ENCODE peak calls at places on chromosomes 6 and 20, in six cellular contexts. One of them, this sample, is unnamed.

GRCh38 chr6:52590634-52590985 is 13.8 kb upstream of the TRAM2 start:
- DNase-seq in astrocyte: no peak
- DNase-seq in neural crest cell: no peak
- DNase-seq in ovary: no peak
- DNase-seq in PC-3: no peak
- DNase-seq in Caco-2: no peak
- DNase-seq in this sample: no peak

GRCh38 chr6:35599761-35600658 is 87.3 kb upstream of the TULP1 start:
- DNase-seq in astrocyte: no peak
- DNase-seq in ovary: no peak
- DNase-seq in PC-3: no peak
- DNase-seq in neural crest cell: no peak
- DNase-seq in Caco-2: no peak
- DNase-seq in this sample: no peak

GRCh38 chr6:135941275-135941674 is 89.8 kb downstream of the PDE7B start:
- DNase-seq in ovary: no peak
- DNase-seq in neural crest cell: no peak
- DNase-seq in astrocyte: peak
- DNase-seq in PC-3: peak
- DNase-seq in Caco-2: no peak
- DNase-seq in this sample: no peak

GRCh38 chr6:120935007-120935406 is 399.3 kb downstream of the TBC1D32 start:
- DNase-seq in neural crest cell: no peak
- DNase-seq in astrocyte: no peak
- DNase-seq in Caco-2: no peak
- DNase-seq in PC-3: no peak
- DNase-seq in ovary: no peak
- DNase-seq in this sample: no peak

GRCh38 chr6:1762203-1762602 is 152.5 kb downstream of the FOXC1 start:
- DNase-seq in neural crest cell: no peak
- DNase-seq in astrocyte: no peak
- DNase-seq in PC-3: no peak
- DNase-seq in Caco-2: no peak
- DNase-seq in ovary: no peak
- DNase-seq in this sample: no peak

GRCh38 chr6:77456531-77457248 is 6.6 kb downstream of the HTR1B start:
- DNase-seq in astrocyte: peak
- DNase-seq in PC-3: peak
- DNase-seq in Caco-2: no peak
- DNase-seq in neural crest cell: no peak
- DNase-seq in ovary: no peak
- DNase-seq in this sample: no peak

GRCh38 chr20:63664861-63665594 is 6.9 kb downstream of the RTEL1 start:
- DNase-seq in neural crest cell: no peak
- DNase-seq in astrocyte: no peak
- DNase-seq in ovary: peak
- DNase-seq in Caco-2: no peak
- DNase-seq in PC-3: no peak
- DNase-seq in this sample: no peak

GRCh38 chr6:56370591-56371198 is 123.3 kb upstream of the COL21A1 start:
- DNase-seq in PC-3: peak
- DNase-seq in neural crest cell: no peak
- DNase-seq in Caco-2: no peak
- DNase-seq in ovary: peak
- DNase-seq in astrocyte: peak
- DNase-seq in this sample: peak

GRCh38 chr20:63323298-63323820 is 30.4 kb downstream of the COL20A1 start:
- DNase-seq in ovary: no peak
- DNase-seq in Caco-2: no peak
- DNase-seq in PC-3: no peak
- DNase-seq in neural crest cell: no peak
- DNase-seq in astrocyte: no peak
- DNase-seq in this sample: no peak

GRCh38 chr6:97591955-97592354 is 308.9 kb upstream of the MMS22L start:
- DNase-seq in astrocyte: no peak
- DNase-seq in ovary: no peak
- DNase-seq in neural crest cell: no peak
- DNase-seq in Caco-2: no peak
- DNase-seq in PC-3: no peak
- DNase-seq in this sample: no peak

DNA sequence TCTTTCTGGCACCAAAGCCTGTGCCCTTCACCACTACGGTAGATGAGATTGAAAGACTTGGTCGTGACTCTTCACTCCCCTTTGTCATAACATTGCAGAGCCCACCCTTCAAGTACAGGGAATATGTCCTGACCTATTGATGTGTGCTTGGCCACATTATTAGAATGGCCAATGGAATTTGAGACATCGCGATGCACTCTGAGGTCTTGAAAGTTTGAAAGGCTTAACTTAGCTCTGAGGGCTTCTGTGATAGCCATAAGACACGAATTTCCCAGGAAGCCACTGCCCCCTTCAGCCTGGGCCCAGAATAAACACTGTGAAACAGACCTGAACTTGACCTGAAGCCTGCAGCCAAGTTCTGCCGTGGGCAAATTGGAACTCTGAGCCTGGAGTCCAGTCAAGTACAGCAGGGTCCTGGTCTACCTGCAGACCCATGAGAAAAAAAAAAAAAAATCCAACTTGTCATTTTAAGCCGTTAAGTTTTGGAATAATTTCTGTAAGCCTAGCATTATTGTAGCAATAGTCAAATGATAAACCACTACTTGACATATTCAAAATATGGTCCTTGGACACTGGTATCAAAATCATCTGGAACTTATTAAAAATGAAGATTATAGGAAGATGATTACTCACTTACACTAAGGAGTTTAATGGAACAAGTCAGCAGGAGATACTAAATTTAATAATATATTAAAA is 36.9 kb upstream of the TRAF3IP2 start:
- DNase-seq in neural crest cell: peak
- DNase-seq in PC-3: peak
- DNase-seq in Caco-2: peak
- DNase-seq in astrocyte: peak
- DNase-seq in ovary: no peak
- DNase-seq in this sample: no peak
- TF ChIP-seq CTCF in neural crest cell: peak
- TF ChIP-seq CTCF in PC-3: peak
- TF ChIP-seq CTCF in Caco-2: no peak
- TF ChIP-seq CTCF in astrocyte: peak
- TF ChIP-seq CTCF in ovary: no peak
- TF ChIP-seq CTCF in this sample: peak

GRCh38 chr20:50625986-50626677 is 65.2 kb downstream of the RIPOR3 start:
- DNase-seq in PC-3: peak
- DNase-seq in astrocyte: no peak
- DNase-seq in ovary: peak
- DNase-seq in Caco-2: peak
- DNase-seq in neural crest cell: no peak
- DNase-seq in this sample: no peak
- TF ChIP-seq CTCF in PC-3: peak
- TF ChIP-seq CTCF in astrocyte: peak
- TF ChIP-seq CTCF in ovary: peak
- TF ChIP-seq CTCF in Caco-2: peak
- TF ChIP-seq CTCF in neural crest cell: peak
- TF ChIP-seq CTCF in this sample: peak

DNA sequence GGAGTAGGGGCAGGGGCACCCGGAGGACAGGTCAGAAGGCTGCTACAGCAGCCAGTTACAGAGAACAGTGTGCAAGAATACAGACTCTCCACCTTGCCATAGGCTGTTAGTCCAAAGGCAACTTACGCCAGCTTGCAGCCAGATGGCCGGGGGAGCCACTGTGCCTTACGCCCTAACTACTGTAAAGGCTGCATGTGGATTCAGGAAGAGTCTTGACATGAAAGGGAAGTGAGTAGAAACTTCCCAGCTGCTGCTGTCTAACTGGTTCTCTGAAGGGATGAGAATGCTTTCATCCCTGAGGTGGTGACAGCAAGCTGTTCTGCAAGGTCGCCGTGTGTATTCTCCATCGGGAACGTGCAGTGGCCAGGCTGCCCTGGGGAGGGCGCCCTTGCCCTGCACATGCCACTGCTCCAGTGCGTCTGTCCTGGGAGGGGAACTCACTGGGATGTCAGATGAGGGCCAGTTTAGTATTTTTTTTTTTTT is 46.1 kb downstream of the LYRM4 start:
- DNase-seq in PC-3: peak
- DNase-seq in Caco-2: peak
- DNase-seq in neural crest cell: peak
- DNase-seq in astrocyte: no peak
- DNase-seq in ovary: no peak
- DNase-seq in this sample: peak
- TF ChIP-seq CTCF in PC-3: peak
- TF ChIP-seq CTCF in Caco-2: peak
- TF ChIP-seq CTCF in neural crest cell: peak
- TF ChIP-seq CTCF in astrocyte: peak
- TF ChIP-seq CTCF in ovary: no peak
- TF ChIP-seq CTCF in this sample: peak

GRCh38 chr20:7285918-7286556 is 518.6 kb downstream of the BMP2 start:
- DNase-seq in neural crest cell: peak
- DNase-seq in PC-3: peak
- DNase-seq in Caco-2: peak
- DNase-seq in ovary: peak
- DNase-seq in astrocyte: peak
- DNase-seq in this sample: peak
- TF ChIP-seq CTCF in neural crest cell: peak
- TF ChIP-seq CTCF in PC-3: peak
- TF ChIP-seq CTCF in Caco-2: peak
- TF ChIP-seq CTCF in ovary: peak
- TF ChIP-seq CTCF in astrocyte: peak
- TF ChIP-seq CTCF in this sample: peak